ENCODE peak calls at places on chromosomes 6 and 20, in four cellular contexts. One of them, this sample, is unnamed.

GRCh38 chr6:129635396-129636164 is 74.4 kb downstream of the ARHGAP18 start:
- DNase-seq in IMR-90: peak
- DNase-seq in PC-9: no peak
- DNase-seq in GM12878: no peak
- DNase-seq in this sample: no peak

GRCh38 chr20:23412026-23412425 is 9.3 kb downstream of the NAPB start:
- DNase-seq in IMR-90: peak
- DNase-seq in PC-9: no peak
- DNase-seq in GM12878: no peak
- DNase-seq in this sample: no peak

GRCh38 chr20:4637081-4637797 is 84.5 kb upstream of the PRND start:
- DNase-seq in IMR-90: peak
- DNase-seq in PC-9: no peak
- DNase-seq in GM12878: no peak
- DNase-seq in this sample: peak

GRCh38 chr20:19885981-19886665 is 128.1 kb downstream of the RIN2 start:
- DNase-seq in IMR-90: peak
- DNase-seq in PC-9: peak
- DNase-seq in GM12878: no peak
- DNase-seq in this sample: peak

GRCh38 chr6:18062733-18063132 is 59.7 kb downstream of the NHLRC1 start:
- DNase-seq in IMR-90: peak
- DNase-seq in PC-9: no peak
- DNase-seq in GM12878: no peak
- DNase-seq in this sample: no peak

GRCh38 chr6:103534107-103534506 is 1325.6 kb downstream of the HACE1 start:
- DNase-seq in IMR-90: no peak
- DNase-seq in PC-9: no peak
- DNase-seq in GM12878: no peak
- DNase-seq in this sample: no peak

GRCh38 chr6:15312500-15312899 is 66.6 kb downstream of the JARID2 start:
- DNase-seq in IMR-90: peak
- DNase-seq in PC-9: no peak
- DNase-seq in GM12878: no peak
- DNase-seq in this sample: peak

GRCh38 chr20:10897341-10897740 is 223.5 kb upstream of the JAG1 start:
- DNase-seq in IMR-90: no peak
- DNase-seq in PC-9: no peak
- DNase-seq in GM12878: no peak
- DNase-seq in this sample: peak

GRCh38 chr20:43968341-43968740 is 53.7 kb downstream of the TOX2 start:
- DNase-seq in IMR-90: no peak
- DNase-seq in PC-9: no peak
- DNase-seq in GM12878: no peak
- DNase-seq in this sample: no peak

GRCh38 chr20:16069416-16070010 is 503.7 kb downstream of the KIF16B start:
- DNase-seq in IMR-90: no peak
- DNase-seq in PC-9: no peak
- DNase-seq in GM12878: peak
- DNase-seq in this sample: no peak

GRCh38 chr6:2576499-2576898 is 174.2 kb downstream of the MYLK4 start:
- DNase-seq in IMR-90: no peak
- DNase-seq in PC-9: no peak
- DNase-seq in GM12878: no peak
- DNase-seq in this sample: no peak

GRCh38 chr6:77389402-77389801 is 73.9 kb downstream of the HTR1B start:
- DNase-seq in IMR-90: no peak
- DNase-seq in PC-9: no peak
- DNase-seq in GM12878: no peak
- DNase-seq in this sample: no peak

GRCh38 chr20:258963-259362 is 1.4 kb downstream of the DEFB132 start:
- DNase-seq in IMR-90: peak
- DNase-seq in PC-9: peak
- DNase-seq in GM12878: no peak
- DNase-seq in this sample: peak

GRCh38 chr20:60100780-60101179 is 142.6 kb downstream of the CDH26 start:
- DNase-seq in IMR-90: no peak
- DNase-seq in PC-9: no peak
- DNase-seq in GM12878: no peak
- DNase-seq in this sample: no peak

GRCh38 chr6:125983246-125983945 is 2.9 kb upstream of the TRMT11 start:
- DNase-seq in IMR-90: peak
- DNase-seq in PC-9: no peak
- DNase-seq in GM12878: no peak
- DNase-seq in this sample: peak

GRCh38 chr6:34817337-34817910 is 25.5 kb downstream of the BLTP3A start:
- DNase-seq in IMR-90: no peak
- DNase-seq in PC-9: no peak
- DNase-seq in GM12878: no peak
- DNase-seq in this sample: no peak

DNA sequence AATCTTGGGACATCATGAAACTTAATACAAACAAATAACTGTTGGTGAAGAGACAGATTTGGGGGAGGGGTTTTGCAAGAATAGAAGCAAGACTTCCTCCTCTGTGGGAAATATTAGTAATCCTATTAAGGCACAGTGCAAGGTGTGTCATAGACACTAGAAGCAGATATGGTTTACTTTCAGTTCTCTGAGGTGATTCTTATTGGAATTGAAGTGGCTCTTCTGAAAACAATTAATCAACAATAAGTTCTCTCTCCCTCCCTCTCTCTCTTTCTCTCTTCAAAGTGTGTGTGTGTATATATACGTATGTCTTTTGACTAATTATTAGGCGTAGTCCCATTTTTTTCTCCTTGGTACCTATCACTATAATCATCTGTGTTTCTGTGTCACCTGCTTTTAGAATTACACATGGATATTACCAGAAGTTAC is 99.8 kb downstream of the HIVEP2 start:
- DNase-seq in IMR-90: no peak
- DNase-seq in PC-9: no peak
- DNase-seq in GM12878: no peak
- DNase-seq in this sample: peak
- H2AFZ ChIP-seq in IMR-90: no peak
- H2AFZ ChIP-seq in PC-9: peak
- H2AFZ ChIP-seq in GM12878: no peak
- H2AFZ ChIP-seq in this sample: no peak

GRCh38 chr6:156510242-156510641 is 266.9 kb upstream of the ARID1B start:
- DNase-seq in IMR-90: no peak
- DNase-seq in PC-9: no peak
- DNase-seq in GM12878: no peak
- DNase-seq in this sample: no peak

GRCh38 chr6:156511570-156511969 is 265.6 kb upstream of the ARID1B start:
- DNase-seq in IMR-90: no peak
- DNase-seq in PC-9: no peak
- DNase-seq in GM12878: no peak
- DNase-seq in this sample: no peak

GRCh38 chr6:156508923-156509322 is 268.3 kb upstream of the ARID1B start:
- DNase-seq in IMR-90: no peak
- DNase-seq in PC-9: no peak
- DNase-seq in GM12878: no peak
- DNase-seq in this sample: peak

GRCh38 chr6:156509496-156509895 is 267.7 kb upstream of the ARID1B start:
- DNase-seq in IMR-90: no peak
- DNase-seq in PC-9: no peak
- DNase-seq in GM12878: no peak
- DNase-seq in this sample: no peak

GRCh38 chr6:156511051-156511450 is 266.1 kb upstream of the ARID1B start:
- DNase-seq in IMR-90: no peak
- DNase-seq in PC-9: no peak
- DNase-seq in GM12878: no peak
- DNase-seq in this sample: no peak
- H2AFZ ChIP-seq in IMR-90: no peak
- H2AFZ ChIP-seq in PC-9: no peak
- H2AFZ ChIP-seq in GM12878: no peak
- H2AFZ ChIP-seq in this sample: no peak

DNA sequence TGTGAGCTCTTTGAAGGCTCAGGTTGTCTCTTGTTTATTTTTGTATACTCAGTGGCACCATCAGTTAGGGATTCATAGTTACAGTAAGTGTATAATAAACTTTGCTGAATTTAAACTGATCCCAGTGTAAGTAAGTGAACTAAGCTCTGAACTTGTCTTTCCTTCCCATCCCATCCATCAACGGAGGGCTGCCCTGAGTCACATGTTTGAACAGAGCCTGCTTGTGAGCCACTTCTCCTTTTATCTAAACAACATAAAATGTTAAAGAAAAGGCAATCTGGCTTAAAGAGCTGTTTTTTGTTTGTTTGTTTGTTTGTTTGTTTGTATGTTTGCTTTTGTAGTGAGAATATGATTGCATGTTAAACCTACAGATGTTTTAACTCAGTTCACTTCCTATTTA is 185.7 kb upstream of the MARCKS start:
- DNase-seq in IMR-90: peak
- DNase-seq in PC-9: no peak
- DNase-seq in GM12878: no peak
- DNase-seq in this sample: no peak
- H2AFZ ChIP-seq in IMR-90: no peak
- H2AFZ ChIP-seq in PC-9: no peak
- H2AFZ ChIP-seq in GM12878: peak
- H2AFZ ChIP-seq in this sample: no peak

DNA sequence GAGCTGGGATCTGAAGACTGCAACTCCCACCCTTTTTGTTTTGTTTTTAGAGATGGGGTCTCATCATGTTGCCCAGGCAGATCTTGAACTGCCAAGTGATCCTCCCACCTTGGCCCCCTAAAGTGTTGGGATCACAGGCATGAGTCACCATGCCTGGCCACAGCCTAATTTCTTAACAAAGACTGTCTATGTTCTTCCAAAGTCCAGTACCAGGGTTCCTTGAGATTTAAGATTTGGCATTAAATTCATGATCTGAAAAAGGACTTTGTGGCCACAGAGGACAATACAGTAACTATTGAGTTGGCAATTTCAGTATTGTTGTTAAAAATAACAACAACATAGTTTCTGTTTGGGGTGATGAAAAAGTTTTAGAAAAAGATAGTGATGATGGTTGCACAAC is 28.7 kb upstream of the BEND3 start:
- DNase-seq in IMR-90: no peak
- DNase-seq in PC-9: no peak
- DNase-seq in GM12878: no peak
- DNase-seq in this sample: no peak
- H2AFZ ChIP-seq in IMR-90: no peak
- H2AFZ ChIP-seq in PC-9: no peak
- H2AFZ ChIP-seq in GM12878: no peak
- H2AFZ ChIP-seq in this sample: no peak

GRCh38 chr6:27007020-27007419 is 240.5 kb upstream of the PRSS16 start:
- DNase-seq in IMR-90: no peak
- DNase-seq in PC-9: no peak
- DNase-seq in GM12878: no peak
- DNase-seq in this sample: no peak
- H2AFZ ChIP-seq in IMR-90: no peak
- H2AFZ ChIP-seq in PC-9: no peak
- H2AFZ ChIP-seq in GM12878: no peak
- H2AFZ ChIP-seq in this sample: no peak

GRCh38 chr6:110063864-110064263 is 85.8 kb downstream of the GPR6 start:
- DNase-seq in IMR-90: no peak
- DNase-seq in PC-9: no peak
- DNase-seq in GM12878: no peak
- DNase-seq in this sample: no peak
- H2AFZ ChIP-seq in IMR-90: no peak
- H2AFZ ChIP-seq in PC-9: no peak
- H2AFZ ChIP-seq in GM12878: no peak
- H2AFZ ChIP-seq in this sample: no peak

GRCh38 chr6:55058682-55059081 is 115.6 kb upstream of the HCRTR2 start:
- DNase-seq in IMR-90: no peak
- DNase-seq in PC-9: no peak
- DNase-seq in GM12878: no peak
- DNase-seq in this sample: no peak
- H2AFZ ChIP-seq in IMR-90: no peak
- H2AFZ ChIP-seq in PC-9: no peak
- H2AFZ ChIP-seq in GM12878: no peak
- H2AFZ ChIP-seq in this sample: no peak

GRCh38 chr20:56607061-56607704 is 21.9 kb upstream of the TFAP2C start:
- DNase-seq in IMR-90: no peak
- DNase-seq in PC-9: peak
- DNase-seq in GM12878: no peak
- DNase-seq in this sample: peak

GRCh38 chr20:56605597-56605996 is 23.5 kb upstream of the TFAP2C start:
- DNase-seq in IMR-90: no peak
- DNase-seq in PC-9: no peak
- DNase-seq in GM12878: no peak
- DNase-seq in this sample: no peak

GRCh38 chr20:56604690-56605089 is 24.4 kb upstream of the TFAP2C start:
- DNase-seq in IMR-90: no peak
- DNase-seq in PC-9: no peak
- DNase-seq in GM12878: no peak
- DNase-seq in this sample: no peak

GRCh38 chr20:56608376-56608775 is 20.7 kb upstream of the TFAP2C start:
- DNase-seq in IMR-90: no peak
- DNase-seq in PC-9: no peak
- DNase-seq in GM12878: no peak
- DNase-seq in this sample: no peak

GRCh38 chr20:56606174-56606945 is 22.7 kb upstream of the TFAP2C start:
- DNase-seq in IMR-90: no peak
- DNase-seq in PC-9: peak
- DNase-seq in GM12878: no peak
- DNase-seq in this sample: peak
- H2AFZ ChIP-seq in IMR-90: no peak
- H2AFZ ChIP-seq in PC-9: peak
- H2AFZ ChIP-seq in GM12878: no peak
- H2AFZ ChIP-seq in this sample: peak

GRCh38 chr20:17427646-17428045 is 103.5 kb downstream of the BFSP1 start:
- DNase-seq in IMR-90: no peak
- DNase-seq in PC-9: no peak
- DNase-seq in GM12878: no peak
- DNase-seq in this sample: no peak

GRCh38 chr20:17419459-17419858 is 111.7 kb downstream of the BFSP1 start:
- DNase-seq in IMR-90: no peak
- DNase-seq in PC-9: no peak
- DNase-seq in GM12878: no peak
- DNase-seq in this sample: no peak

GRCh38 chr20:17421493-17421892 is 109.7 kb downstream of the BFSP1 start:
- DNase-seq in IMR-90: no peak
- DNase-seq in PC-9: no peak
- DNase-seq in GM12878: no peak
- DNase-seq in this sample: no peak

GRCh38 chr20:17423782-17424181 is 107.4 kb downstream of the BFSP1 start:
- DNase-seq in IMR-90: no peak
- DNase-seq in PC-9: no peak
- DNase-seq in GM12878: no peak
- DNase-seq in this sample: no peak
- H2AFZ ChIP-seq in IMR-90: no peak
- H2AFZ ChIP-seq in PC-9: no peak
- H2AFZ ChIP-seq in GM12878: no peak
- H2AFZ ChIP-seq in this sample: no peak